ENCODE peak calls at places on chromosomes 5 and 9, in eight cellular contexts. E, U, X, H, V, R, A and L are unnamed samples.

GRCh38 chr5:27437594-27438200 is 399.3 kb upstream of the CDH9 start:
- DNase-seq in U (no peak), A (no peak), R (no peak), E (no peak), V (no peak), X (no peak), H (peak), L (no peak)

GRCh38 chr9:26369096-26369495 is 523.5 kb downstream of the CAAP1 start:
- DNase-seq in V (no peak), A (no peak), H (no peak), E (peak), X (peak), R (no peak), U (no peak), L (no peak)

GRCh38 chr9:126299706-126300276 is 26.8 kb upstream of the MVB12B start:
- DNase-seq in V (no peak), A (no peak), U (no peak), R (no peak), X (no peak), E (no peak), H (no peak), L (peak)

GRCh38 chr5:113123563-113123962 is 147.0 kb downstream of the DCP2 start:
- DNase-seq in U (no peak), A (no peak), H (peak), E (peak), V (peak), X (no peak), R (no peak), L (peak)

GRCh38 chr5:150440948-150441812 is 8.4 kb downstream of the RPS14 start:
- DNase-seq in R (no peak), V (no peak), H (no peak), U (no peak), E (no peak), X (no peak), A (no peak), L (no peak)

GRCh38 chr9:126474201-126474765 is 139.4 kb upstream of the LMX1B start:
- DNase-seq in X (peak), A (no peak), H (no peak), U (peak), R (no peak), E (peak), V (no peak), L (no peak)

GRCh38 chr5:132254321-132254977 is 3.0 kb upstream of the PDLIM4 start:
- DNase-seq in U (no peak), V (no peak), X (no peak), R (no peak), A (no peak), E (no peak), H (no peak), L (no peak)

GRCh38 chr5:140725799-140726471 is 25.7 kb downstream of the ZMAT2 start:
- DNase-seq in E (peak), V (peak), A (peak), U (peak), X (peak), H (peak), R (peak), L (peak)

GRCh38 chr5:42656661-42657035 is 100.0 kb upstream of the CCDC152 start:
- DNase-seq in H (peak), A (no peak), E (peak), R (no peak), X (no peak), V (no peak), U (no peak), L (no peak)

GRCh38 chr5:35436441-35437057 is 181.1 kb upstream of the SPEF2 start:
- DNase-seq in A (no peak), U (peak), X (peak), V (peak), R (no peak), H (peak), E (peak), L (peak)

GRCh38 chr5:1744393-1745189 is 55.0 kb downstream of the MRPL36 start:
- DNase-seq in U (no peak), V (no peak), E (no peak), R (no peak), A (no peak), X (no peak), H (no peak), L (no peak)

GRCh38 chr5:58491216-58491892 is at the start of gene GAPT:
- DNase-seq in U (no peak), E (no peak), X (no peak), H (no peak), R (no peak), V (no peak), A (no peak), L (no peak)

GRCh38 chr5:120457839-120458507 is 6.1 kb upstream of the PRR16 start:
- DNase-seq in E (peak), V (peak), X (peak), U (peak), R (peak), H (peak), A (peak), L (peak)